ENCODE peak calls at places on chromosomes 13 and 19, in nine cellular contexts. P is dorsolateral prefrontal cortex; R is activated T-helper 1 cell treated with Interleukin-2 at 50 U/mL for 16 hours; K is T-helper 9 cell; J is amniotic stem cell; A is stimulated activated CD8-positive, alpha-beta memory T cell treated with anti-CD3 and anti-CD28 coated beads, Interleukin-15, amount 100 ng/mL, for 24 hours; N is activated T-cell treated with anti-CD3 and anti-CD28 coated beads, Interleukin-2, amount 50 U/mL, for 72 hours; H is cardiac fibroblast; X is ascending aorta. T is an unnamed sample.

GRCh38 chr19:934865-935422 is 9.1 kb downstream of the ARID3A start:
- DNase-seq in R (no peak), A (no peak), P (no peak), H (peak), J (no peak), K (no peak), X (peak), N (no peak), T (no peak)

GRCh38 chr13:59514316-59514715 is 649.4 kb downstream of the DIAPH3 start:
- DNase-seq in P (no peak), J (no peak), X (no peak), K (no peak), R (no peak), H (no peak), N (no peak), A (no peak), T (peak)

GRCh38 chr19:41501854-41502253 is 58.9 kb downstream of the ERICH4 start:
- DNase-seq in P (no peak), H (no peak), J (no peak), X (no peak), K (no peak), A (no peak), N (no peak), R (no peak), T (no peak)

GRCh38 chr19:38409631-38410133 is 6.8 kb downstream of the FAM98C start:
- DNase-seq in K (no peak), R (no peak), X (no peak), N (no peak), P (no peak), A (no peak), J (no peak), H (peak), T (no peak)

GRCh38 chr19:32498641-32499200 is 82.3 kb upstream of the PDCD5 start:
- DNase-seq in K (no peak), N (no peak), H (no peak), X (no peak), P (no peak), J (no peak), R (no peak), A (no peak), T (no peak)

GRCh38 chr13:31310781-31311180 is 111.0 kb downstream of the B3GLCT start:
- DNase-seq in A (no peak), X (no peak), N (no peak), K (no peak), J (no peak), R (no peak), P (no peak), H (no peak), T (no peak)

GRCh38 chr19:23075031-23075733 is 41.6 kb upstream of the ZNF730 start:
- DNase-seq in J (no peak), X (no peak), R (no peak), K (no peak), H (peak), N (peak), A (no peak), P (no peak), T (no peak)

GRCh38 chr19:46753420-46754155 is 7.3 kb upstream of the STRN4 start:
- DNase-seq in R (peak), A (no peak), X (no peak), J (no peak), N (peak), H (no peak), P (no peak), K (peak), T (peak)

GRCh38 chr19:8654591-8655339 is 24.3 kb downstream of the NFILZ start:
- DNase-seq in P (no peak), R (peak), H (peak), N (peak), J (no peak), A (peak), K (peak), X (no peak), T (no peak)

GRCh38 chr13:76210262-76210661 is 574.1 kb downstream of the LMO7 start:
- DNase-seq in J (no peak), R (no peak), A (no peak), P (no peak), H (peak), X (no peak), K (no peak), N (no peak), T (no peak)